ENCODE peak calls at places on chromosome 2, in ten cellular contexts. T is CD8-positive, alpha-beta memory T cell; N is HCT116; O is CD8-positive, alpha-beta T cell; B is tibial nerve; U is MM.1S; Z is lower lobe of right lung; D is heart left ventricle; Y is left ventricle myocardium inferior; V is IMR-90. W is an unnamed sample. For H3K36me3, the result is how much of the 10 kb centered on the place peaks cover.

GRCh38 chr2:73404409-73404808 is 18.8 kb downstream of the ALMS1 start:
- DNase-seq in U (no peak), Y (no peak), B (no peak), O (no peak), N (no peak), V (no peak), T (no peak), Z (no peak), D (no peak), W (no peak)

GRCh38 chr2:206531996-206532543 is 88.7 kb downstream of the ADAM23 start:
- DNase-seq in O (no peak), D (peak), U (peak), V (peak), Z (no peak), N (no peak), T (no peak), Y (no peak), B (no peak), W (no peak)

GRCh38 chr2:132593171-132593570 is 76.8 kb downstream of the LYPD1 start:
- DNase-seq in Z (no peak), O (no peak), Y (no peak), N (no peak), B (no peak), U (no peak), D (no peak), T (no peak), V (peak), W (no peak)

GRCh38 chr2:214126135-214126534 is 284.7 kb upstream of the VWC2L start:
- DNase-seq in U (no peak), Y (no peak), O (no peak), N (peak), T (no peak), Z (no peak), B (no peak), V (peak), D (no peak), W (no peak)

GRCh38 chr2:71513096-71513495 is 59.7 kb downstream of the DYSF start:
- DNase-seq in V (no peak), O (no peak), D (no peak), B (no peak), Z (no peak), U (no peak), T (no peak), Y (no peak), N (no peak), W (no peak)

GRCh38 chr2:16507655-16508054 is 158.0 kb downstream of the CYRIA start:
- DNase-seq in Z (no peak), B (no peak), V (no peak), Y (no peak), U (no peak), N (no peak), T (no peak), O (no peak), D (no peak), W (peak)

GRCh38 chr2:188158337-188159100 is 133.2 kb upstream of the GULP1 start:
- DNase-seq in V (peak), O (no peak), T (no peak), B (no peak), Y (no peak), U (no peak), N (no peak), D (no peak), Z (no peak), W (no peak)

GRCh38 chr2:121999273-121999672 is 243.8 kb downstream of the TSN start:
- DNase-seq in Z (no peak), T (no peak), U (no peak), B (no peak), Y (no peak), D (no peak), V (peak), O (no peak), N (no peak), W (no peak)

GRCh38 chr2:204673877-204674276 is 128.6 kb downstream of the PARD3B start:
- DNase-seq in N (no peak), Y (no peak), U (no peak), V (peak), D (no peak), Z (no peak), O (no peak), B (no peak), T (no peak), W (no peak)

GRCh38 chr2:90069290-90069894 is 1377.9 kb downstream of the RPIA start:
- DNase-seq in Y (no peak), N (no peak), T (no peak), Z (peak), U (peak), D (no peak), V (no peak), O (no peak), B (no peak), W (peak)

GRCh38 chr2:170847716-170848115 is 31.0 kb downstream of the GAD1 start:
- DNase-seq in Y (no peak), O (no peak), Z (no peak), N (no peak), U (no peak), D (no peak), V (no peak), B (no peak), T (no peak), W (no peak)
- H3K36me3 ChIP-seq in Y (under half), O (under half), Z (under half), N (under half), U (under half), D (under half), V (under half), B (under half), T (under half), W (under half)

DNA sequence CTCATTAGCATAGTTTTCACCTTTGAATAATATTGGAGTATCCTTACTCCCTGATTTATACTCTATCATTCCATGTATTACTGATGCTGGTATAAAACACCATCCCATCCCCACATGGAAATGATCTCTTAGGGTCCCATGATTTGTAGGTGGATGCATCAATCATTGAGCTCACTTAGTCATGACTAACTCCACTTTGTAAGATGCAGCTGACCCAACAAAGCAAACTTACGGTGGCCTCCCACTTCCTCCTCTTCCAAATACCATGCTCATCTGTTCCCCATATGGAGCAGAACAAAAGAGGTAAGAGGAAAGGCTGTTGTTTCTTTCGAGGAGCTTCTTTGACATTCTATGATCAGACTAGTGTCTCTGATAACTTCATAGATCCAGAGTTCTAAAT is 640.2 kb upstream of the SLC39A10 start:
- DNase-seq in O (no peak), T (no peak), Y (no peak), U (no peak), B (no peak), Z (no peak), V (no peak), N (no peak), D (no peak), W (no peak)
- H3K4me3 ChIP-seq in O (no peak), T (no peak), Y (no peak), U (no peak), B (no peak), Z (no peak), V (no peak), N (no peak), D (no peak), W (no peak)

GRCh38 chr2:241966671-241967070 is 97.1 kb downstream of the RTP5 start:
- DNase-seq in B (no peak), Z (no peak), O (no peak), U (no peak), Y (no peak), N (no peak), V (no peak), D (no peak), T (peak), W (no peak)
- H3K27ac ChIP-seq in B (no peak), Z (no peak), O (no peak), U (no peak), Y (no peak), N (no peak), V (no peak), D (no peak), T (no peak), W (no peak)

GRCh38 chr2:108825736-108826135 is 39.2 kb downstream of the CCDC138 start:
- DNase-seq in U (no peak), D (no peak), T (no peak), B (no peak), O (no peak), Z (no peak), Y (no peak), N (no peak), V (no peak), W (no peak)
- H3K36me3 ChIP-seq in U (under half), D (under half), T (under half), B (under half), O (under half), Z (under half), Y (under half), N (under half), V (under half), W (under half)

DNA sequence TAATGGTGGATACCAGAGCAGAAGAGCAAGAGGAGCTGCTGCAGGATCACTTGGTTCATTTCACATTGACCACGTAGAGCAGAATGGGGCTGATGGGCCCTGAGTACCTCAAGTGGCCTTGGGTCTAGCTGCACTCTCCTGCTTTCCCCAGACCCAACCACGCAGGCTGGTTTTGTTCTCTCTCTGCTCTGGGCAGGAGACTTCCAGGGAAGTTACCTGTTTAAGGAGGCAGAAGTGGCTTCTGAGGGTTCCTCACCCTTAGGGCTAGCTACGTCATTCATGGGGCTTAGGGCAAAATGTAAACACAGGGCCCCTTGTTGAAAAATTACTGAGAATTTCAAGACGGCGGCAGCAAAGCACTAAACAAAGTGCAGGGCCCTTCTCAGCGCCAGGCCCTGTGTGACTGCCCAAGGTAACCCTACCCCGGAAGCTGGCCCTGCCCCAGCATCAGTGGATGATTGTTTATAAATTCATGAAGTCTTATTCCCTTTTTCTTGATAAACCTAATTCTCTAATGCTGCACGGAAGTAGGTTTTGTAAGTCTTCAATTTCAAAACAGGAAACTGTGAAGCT is 75.9 kb downstream of the TMEM182 start:
- DNase-seq in B (no peak), T (no peak), U (no peak), N (no peak), Z (peak), O (no peak), D (no peak), V (no peak), Y (no peak), W (no peak)
- H3K4me3 ChIP-seq in B (no peak), T (no peak), U (no peak), N (no peak), Z (no peak), O (no peak), D (no peak), V (no peak), Y (no peak), W (no peak)

DNA sequence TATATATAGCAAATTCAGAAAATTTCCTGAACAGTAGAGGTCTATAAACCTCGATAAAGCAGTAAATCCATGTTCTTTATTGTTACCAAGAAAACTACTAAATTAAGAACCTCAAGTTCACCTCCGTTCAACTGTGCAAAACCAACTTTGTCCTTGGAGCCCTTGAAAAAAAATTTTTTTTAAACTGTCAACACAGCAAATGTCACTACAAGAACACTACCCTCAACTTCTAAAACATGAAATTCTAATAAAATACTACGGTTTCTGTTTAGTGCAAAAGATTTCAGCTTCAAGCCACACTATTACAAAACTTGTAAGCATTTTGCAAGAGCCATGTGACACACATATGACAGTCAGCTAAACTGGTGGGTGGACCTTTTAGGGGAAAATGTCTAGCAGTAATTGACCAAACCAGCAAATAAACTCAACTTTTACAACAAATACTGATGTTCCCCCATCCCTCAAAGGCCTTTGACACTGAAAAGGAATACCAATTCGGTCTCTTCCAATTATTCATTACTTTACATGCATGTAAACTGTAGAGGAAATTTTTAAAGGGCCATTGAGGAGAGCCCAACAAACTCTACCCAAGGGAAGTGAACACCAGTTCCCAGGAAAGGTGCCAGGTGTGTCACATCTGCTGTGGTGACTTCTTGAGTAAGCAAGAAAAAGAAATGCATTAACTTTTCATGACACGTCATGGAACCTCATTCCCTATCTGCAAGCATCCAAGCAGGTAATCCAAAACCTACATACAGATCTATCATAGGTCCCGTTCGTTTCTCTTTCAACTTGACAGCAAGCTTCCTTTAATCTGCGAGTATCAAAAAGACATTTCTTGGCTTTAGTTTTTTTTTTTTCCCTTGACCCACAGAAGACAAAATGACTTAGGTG is 1.4 kb downstream of the RAB1A start:
- DNase-seq in Z (no peak), D (no peak), O (no peak), Y (no peak), U (peak), T (no peak), V (peak), B (peak), N (no peak), W (no peak)
- H3K27ac ChIP-seq in Z (peak), D (peak), O (no peak), Y (peak), U (no peak), T (peak), V (peak), B (peak), N (no peak), W (peak)